ENCODE peak calls at places on chromosome 3, in five cellular contexts. Z is brain microvascular endothelial cell, B is mesendoderm, M is NT2/D1, U is endodermal cell. H is an unnamed sample.

GRCh38 chr3:7328339-7328738 is 467.4 kb downstream of the GRM7 start:
- DNase-seq in Z (no peak), B (no peak), M (no peak), U (no peak), H (no peak)

GRCh38 chr3:132569153-132569552 is 27.9 kb upstream of the ACKR4 start:
- DNase-seq in Z (no peak), B (no peak), M (no peak), U (no peak), H (no peak)

GRCh38 chr3:126355251-126355650 is 2.0 kb downstream of the KLF15 start:
- DNase-seq in Z (no peak), B (no peak), M (no peak), U (peak), H (no peak)

GRCh38 chr3:115961390-115961789 is 338.1 kb downstream of the GAP43 start:
- DNase-seq in Z (no peak), B (no peak), M (no peak), U (no peak), H (no peak)

GRCh38 chr3:24843955-24844354 is 349.3 kb upstream of the THRB start:
- DNase-seq in Z (no peak), B (no peak), M (no peak), U (no peak), H (no peak)

GRCh38 chr3:175552929-175553328 is 693.8 kb downstream of the NAALADL2 start:
- DNase-seq in Z (no peak), B (no peak), M (no peak), U (no peak), H (no peak)

GRCh38 chr3:173761161-173761560 is 363.6 kb downstream of the NLGN1 start:
- DNase-seq in Z (no peak), B (no peak), M (no peak), U (no peak), H (no peak)

GRCh38 chr3:23455084-23455483 is 252.0 kb downstream of the UBE2E2 start:
- DNase-seq in Z (peak), B (no peak), M (no peak), U (no peak), H (no peak)

GRCh38 chr3:31981206-31982181 is at the start of the genes OSBPL10 and ZNF860:
- DNase-seq in Z (peak), B (peak), M (no peak), U (peak), H (no peak)

GRCh38 chr3:116741462-116741861 is 31.9 kb downstream of the TUSC7 start:
- DNase-seq in Z (no peak), B (peak), M (no peak), U (peak), H (no peak)

GRCh38 chr3:11197471-11197870 is 43.2 kb downstream of the HRH1 start:
- DNase-seq in Z (no peak), B (no peak), M (no peak), U (no peak), H (no peak)

GRCh38 chr3:70433091-70433490 is 120.7 kb upstream of the MDFIC2 start:
- DNase-seq in Z (peak), B (no peak), M (no peak), U (no peak), H (no peak)

GRCh38 chr3:13543251-13543650 is 5.7 kb upstream of the FBLN2 start:
- DNase-seq in Z (peak), B (peak), M (no peak), U (peak), H (no peak)

GRCh38 chr3:51501833-51502561 is 2.2 kb upstream of the DCAF1 start:
- DNase-seq in Z (peak), B (peak), M (peak), U (peak), H (peak)

GRCh38 chr3:62567097-62568021 is 194.0 kb upstream of the FEZF2 start:
- DNase-seq in Z (peak), B (peak), M (no peak), U (no peak), H (no peak)

GRCh38 chr3:150243466-150243865 is 164.6 kb upstream of the TSC22D2 start:
- DNase-seq in Z (no peak), B (no peak), M (no peak), U (no peak), H (no peak)

GRCh38 chr3:12237912-12238650 is 50.8 kb upstream of the PPARG start:
- DNase-seq in Z (peak), B (no peak), M (no peak), U (no peak), H (no peak)

GRCh38 chr3:126106336-126107202 is 22.6 kb upstream of the SLC41A3 start:
- DNase-seq in Z (no peak), B (no peak), M (no peak), U (no peak), H (no peak)

GRCh38 chr3:30988774-30989173 is 94.3 kb upstream of the GADL1 start:
- DNase-seq in Z (no peak), B (peak), M (no peak), U (no peak), H (no peak)

GRCh38 chr3:127604546-127605165 is 6.4 kb downstream of the MCM2 start:
- DNase-seq in Z (no peak), B (no peak), M (no peak), U (no peak), H (no peak)

GRCh38 chr3:52056521-52056967 is at the start of gene DUSP7:
- DNase-seq in Z (no peak), B (peak), M (no peak), U (peak), H (no peak)

GRCh38 chr3:18732474-18732873 is 307.3 kb upstream of the SATB1 start:
- DNase-seq in Z (no peak), B (no peak), M (no peak), U (no peak), H (no peak)

GRCh38 chr3:69116897-69117296 is 5.5 kb downstream of the LMOD3 start:
- DNase-seq in Z (no peak), B (no peak), M (no peak), U (no peak), H (no peak)

GRCh38 chr3:55461896-55462295 is 25.2 kb downstream of the WNT5A start:
- DNase-seq in Z (peak), B (no peak), M (no peak), U (no peak), H (no peak)

GRCh38 chr3:53170325-53171108 is 9.5 kb downstream of the PRKCD start:
- DNase-seq in Z (no peak), B (no peak), M (no peak), U (no peak), H (no peak)

GRCh38 chr3:42728668-42729364 is 26.2 kb upstream of the HHATL start:
- DNase-seq in Z (no peak), B (no peak), M (no peak), U (no peak), H (no peak)

GRCh38 chr3:36736327-36736726 is 28.0 kb downstream of the DCLK3 start:
- DNase-seq in Z (peak), B (no peak), M (no peak), U (no peak), H (no peak)

GRCh38 chr3:25581823-25582222 is 82.9 kb downstream of the TOP2B start:
- DNase-seq in Z (no peak), B (no peak), M (no peak), U (peak), H (no peak)

GRCh38 chr3:153944084-153944483 is 177.1 kb upstream of the ARHGEF26 start:
- DNase-seq in Z (no peak), B (no peak), M (no peak), U (no peak), H (no peak)

GRCh38 chr3:146187334-146187950 is 26.5 kb upstream of the PLOD2 start:
- DNase-seq in Z (peak), B (peak), M (no peak), U (peak), H (no peak)

GRCh38 chr3:189192725-189193124 is 21.0 kb downstream of the TPRG1 start:
- DNase-seq in Z (no peak), B (no peak), M (no peak), U (no peak), H (no peak)

GRCh38 chr3:189184566-189184965 is 12.8 kb downstream of the TPRG1 start:
- DNase-seq in Z (no peak), B (no peak), M (no peak), U (no peak), H (no peak)

GRCh38 chr3:189186093-189186492 is 14.3 kb downstream of the TPRG1 start:
- DNase-seq in Z (peak), B (no peak), M (no peak), U (no peak), H (no peak)

DNA sequence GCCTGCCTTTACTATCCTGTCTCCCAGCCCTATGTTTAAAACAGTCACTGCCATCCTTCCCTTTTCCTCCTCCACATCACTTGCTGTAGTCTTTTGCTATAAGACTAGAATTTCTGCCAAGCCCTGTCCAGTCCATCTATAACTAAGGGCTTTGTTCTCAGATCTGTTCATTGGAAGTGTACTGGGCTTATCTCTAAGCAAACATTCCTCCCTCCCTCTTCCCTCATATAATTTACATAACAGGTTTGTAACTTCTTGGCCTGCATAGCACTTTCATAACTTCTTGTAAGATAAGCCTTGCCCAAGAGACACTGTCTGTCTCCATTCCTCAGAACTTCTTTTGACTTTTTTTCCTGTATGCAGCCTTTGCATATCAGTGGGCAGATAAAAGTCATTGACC is 16.7 kb downstream of the TPRG1 start:
- DNase-seq in Z (peak), B (no peak), M (no peak), U (no peak), H (no peak)
- H3K4me3 ChIP-seq in Z (no peak), B (no peak), M (no peak), U (no peak), H (no peak)

DNA sequence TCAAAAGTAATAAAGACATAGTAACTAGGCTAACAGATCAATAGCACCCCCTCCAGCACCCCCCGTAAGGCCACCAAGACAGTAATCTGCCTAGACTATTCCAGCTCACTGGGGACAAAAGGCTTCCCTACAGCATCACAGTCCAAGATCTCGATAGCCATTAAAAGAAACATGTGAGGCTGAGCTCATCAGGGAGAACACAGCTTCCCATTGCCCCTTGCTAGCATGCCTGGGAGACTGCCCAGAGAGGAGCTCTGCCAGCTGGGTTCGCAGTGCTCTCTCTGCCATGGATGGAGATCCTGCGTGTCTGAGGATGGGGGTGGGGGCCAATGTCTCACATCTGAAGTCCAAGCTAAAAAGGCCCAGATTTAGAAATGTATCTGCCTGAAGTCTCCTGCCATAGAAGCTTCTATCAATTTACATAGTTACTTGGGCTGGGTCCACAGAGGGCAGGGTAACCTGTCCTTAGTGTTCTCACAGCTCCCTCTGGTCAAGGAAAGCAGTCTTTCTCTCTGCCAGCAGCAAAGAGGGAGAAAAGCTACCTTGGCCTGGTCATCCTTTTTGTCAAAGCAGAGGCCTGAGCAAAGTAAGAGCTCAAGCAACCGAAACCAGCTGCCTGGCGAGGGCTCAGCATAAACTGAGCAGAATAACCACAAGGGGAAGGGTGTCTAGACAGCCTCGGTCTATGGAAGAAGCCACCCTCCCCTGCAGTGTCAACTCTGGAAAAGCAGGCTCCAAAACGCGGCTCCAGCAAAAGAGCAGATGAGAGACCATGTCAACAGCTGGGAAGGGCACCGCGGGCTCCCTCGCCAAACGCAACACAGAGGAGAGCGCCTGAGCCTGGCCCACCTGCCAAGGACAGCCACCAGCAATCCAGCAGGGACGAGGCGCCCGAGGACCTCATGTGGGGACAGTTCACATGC is 17.6 kb downstream of the LRIG1 start:
- DNase-seq in Z (peak), B (no peak), M (no peak), U (peak), H (no peak)
- H3K4me3 ChIP-seq in Z (no peak), B (no peak), M (no peak), U (no peak), H (no peak)

DNA sequence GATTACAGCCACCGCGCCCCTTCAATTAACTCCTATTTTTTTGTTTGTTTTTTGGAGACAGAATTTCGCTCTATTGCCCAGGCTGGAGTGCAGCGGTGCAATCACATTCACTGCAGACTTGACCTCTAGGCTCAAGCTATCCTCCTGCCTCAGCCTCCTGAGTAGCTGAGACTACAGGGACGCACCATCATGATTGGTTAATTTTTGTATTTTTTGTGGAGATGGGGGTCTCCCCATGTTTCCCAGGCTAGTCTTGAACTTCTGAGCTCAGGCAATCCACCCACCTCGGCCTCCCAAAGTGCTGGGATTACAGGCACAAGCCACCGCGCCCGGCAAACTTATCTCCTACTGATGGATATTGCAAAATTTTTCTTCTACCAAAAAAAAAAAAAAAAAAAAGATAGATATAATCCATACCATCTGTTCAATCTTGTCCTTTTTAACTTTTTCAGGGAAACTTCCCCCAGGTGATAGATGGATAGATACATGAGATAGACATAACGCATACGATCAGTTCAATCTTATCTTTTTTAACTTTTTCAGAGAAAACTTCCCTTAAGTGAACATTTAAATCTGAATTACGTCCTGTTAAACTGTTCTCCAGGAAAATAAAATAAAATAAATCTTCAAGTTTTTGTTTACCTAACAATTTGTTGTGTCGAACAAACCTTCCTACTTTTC is 693 bp upstream of the RPSA start:
- DNase-seq in Z (no peak), B (no peak), M (no peak), U (no peak), H (no peak)
- H3K4me3 ChIP-seq in Z (peak), B (peak), M (peak), U (peak), H (peak)

GRCh38 chr3:107662586-107662985 is 139.8 kb downstream of the BBX start:
- DNase-seq in Z (no peak), B (no peak), M (no peak), U (no peak), H (no peak)

GRCh38 chr3:107661447-107662108 is 138.8 kb downstream of the BBX start:
- DNase-seq in Z (no peak), B (no peak), M (no peak), U (no peak), H (no peak)

GRCh38 chr3:107663266-107663665 is 140.5 kb downstream of the BBX start:
- DNase-seq in Z (no peak), B (no peak), M (no peak), U (no peak), H (no peak)

GRCh38 chr3:107660316-107660976 is 137.7 kb downstream of the BBX start:
- DNase-seq in Z (no peak), B (no peak), M (no peak), U (no peak), H (no peak)

DNA sequence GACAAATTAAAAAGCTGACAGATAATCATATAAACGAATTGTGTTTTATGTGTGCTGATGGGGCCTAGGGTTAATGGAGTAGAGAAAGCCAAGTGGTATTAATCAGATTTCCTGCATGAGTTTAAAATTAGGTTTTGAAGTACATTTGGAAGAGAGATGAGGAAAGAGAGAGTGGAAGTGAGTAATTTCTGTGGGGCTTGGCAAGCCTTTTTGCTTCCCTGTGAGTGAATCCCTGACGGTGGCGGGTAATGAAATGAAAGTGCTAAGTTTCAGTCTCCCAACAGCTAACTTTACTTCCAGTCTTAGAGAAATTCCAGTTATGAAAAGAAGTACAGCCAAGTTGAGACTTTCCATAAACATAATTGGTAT is 139.3 kb downstream of the BBX start:
- DNase-seq in Z (peak), B (no peak), M (no peak), U (no peak), H (no peak)
- H3K4me3 ChIP-seq in Z (peak), B (no peak), M (no peak), U (no peak), H (no peak)

DNA sequence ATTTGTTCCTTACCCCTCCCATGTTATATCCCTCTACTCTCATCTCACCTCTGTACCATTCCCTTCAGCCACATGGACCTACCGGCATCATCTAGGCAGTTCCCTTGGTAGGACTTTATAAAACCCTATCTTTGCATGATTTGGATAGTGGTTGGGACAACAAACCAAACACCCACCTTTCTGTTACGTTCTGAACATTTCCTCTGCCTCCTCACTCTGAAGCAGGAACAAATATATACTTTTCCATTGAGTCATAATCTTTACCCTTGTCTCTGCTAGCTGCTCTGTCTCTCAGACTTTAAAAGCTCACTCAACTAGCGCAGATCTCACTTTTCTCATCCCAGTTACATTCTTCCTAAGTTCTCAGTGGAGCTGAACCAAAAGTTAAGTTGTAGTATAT is 17.8 kb downstream of the UBXN7 start:
- DNase-seq in Z (peak), B (no peak), M (no peak), U (no peak), H (no peak)
- H3K4me3 ChIP-seq in Z (no peak), B (no peak), M (no peak), U (no peak), H (no peak)

GRCh38 chr3:77835916-77836315 is 796.0 kb downstream of the ROBO2 start:
- DNase-seq in Z (no peak), B (no peak), M (no peak), U (no peak), H (no peak)
- H3K4me3 ChIP-seq in Z (no peak), B (no peak), M (no peak), U (no peak), H (no peak)

GRCh38 chr3:72095521-72095920 is 310.6 kb upstream of the PROK2 start:
- DNase-seq in Z (no peak), B (no peak), M (no peak), U (no peak), H (no peak)

GRCh38 chr3:72088486-72089025 is 303.6 kb upstream of the PROK2 start:
- DNase-seq in Z (no peak), B (peak), M (no peak), U (no peak), H (no peak)

GRCh38 chr3:72093270-72093669 is 308.3 kb upstream of the PROK2 start:
- DNase-seq in Z (no peak), B (no peak), M (no peak), U (no peak), H (no peak)

GRCh38 chr3:72097053-72097452 is 312.1 kb upstream of the PROK2 start:
- DNase-seq in Z (no peak), B (no peak), M (no peak), U (no peak), H (no peak)

DNA sequence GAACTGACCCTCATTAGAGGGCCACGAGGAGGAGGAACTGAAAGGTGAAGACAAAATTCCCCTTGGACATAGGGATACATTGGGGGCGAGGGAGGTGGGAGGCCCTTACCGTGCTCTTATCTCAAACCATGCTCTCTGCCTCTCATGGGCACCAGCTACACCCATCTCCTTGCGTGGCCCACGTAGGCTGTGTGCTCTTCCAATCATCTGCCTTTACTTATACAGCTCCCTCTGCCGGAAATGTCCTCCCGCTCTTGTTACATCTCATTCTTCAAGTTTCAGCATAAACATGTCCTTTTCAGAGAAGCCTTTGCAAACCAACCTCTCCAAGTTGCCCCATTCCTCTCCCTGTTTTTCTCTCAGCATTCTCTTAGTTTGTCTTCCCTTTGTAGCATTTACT is 307.8 kb upstream of the PROK2 start:
- DNase-seq in Z (no peak), B (peak), M (no peak), U (no peak), H (no peak)
- H3K4me3 ChIP-seq in Z (no peak), B (no peak), M (no peak), U (no peak), H (no peak)

GRCh38 chr3:161274691-161275298 is 53.7 kb downstream of the NMD3 start:
- DNase-seq in Z (peak), B (peak), M (peak), U (peak), H (peak)
- H3K4me3 ChIP-seq in Z (no peak), B (no peak), M (no peak), U (no peak), H (no peak)

H was measured in iPS DF 6.9.